ENCODE peak calls at places on chromosomes 16 and 17, in four cellular contexts. S is K562, L is H1, H is IMR-90. D is an unnamed sample.

GRCh38 chr17:73643012-73643845 is 1.0 kb downstream of the SDK2 start:
- DNase-seq in H (no peak), S (no peak), L (peak), D (no peak)

GRCh38 chr17:28643979-28644781 is 778 bp downstream of the BLTP2 start:
- DNase-seq in S (peak), H (peak), L (peak), D (no peak)

GRCh38 chr17:60060474-60060873 is 18.2 kb downstream of the HEATR6 start:
- DNase-seq in L (no peak), S (no peak), H (no peak), D (no peak)

GRCh38 chr17:79632432-79632735 is 21.5 kb upstream of the RBFOX3 start:
- DNase-seq in S (no peak), L (peak), H (no peak), D (no peak)

GRCh38 chr17:77591231-77591785 is 367.2 kb upstream of the TNRC6C start:
- DNase-seq in L (no peak), H (no peak), S (no peak), D (no peak)

GRCh38 chr17:27495460-27495859 is 39.2 kb downstream of the KSR1 start:
- DNase-seq in H (no peak), S (no peak), L (no peak), D (no peak)

GRCh38 chr17:34081269-34081668 is 173.8 kb upstream of the CCL2 start:
- DNase-seq in H (peak), S (peak), L (peak), D (no peak)

GRCh38 chr17:71224824-71225575 is 895.8 kb upstream of the SOX9 start:
- DNase-seq in L (no peak), S (no peak), H (no peak), D (no peak)

GRCh38 chr17:7483238-7484066 is 714 bp upstream of the POLR2A start:
- DNase-seq in S (peak), H (peak), L (peak), D (peak)

GRCh38 chr17:62703776-62704380 is 76.4 kb downstream of the MRC2 start:
- DNase-seq in S (peak), L (peak), H (peak), D (no peak)

GRCh38 chr17:2177235-2177811 is 122.4 kb downstream of the HIC1 start:
- DNase-seq in S (no peak), H (peak), L (no peak), D (no peak)

GRCh38 chr17:63774141-63774981 is at the start of gene DDX42:
- DNase-seq in H (peak), S (peak), L (no peak), D (no peak)

GRCh38 chr16:979859-980594 is 1.5 kb upstream of the SOX8 start:
- DNase-seq in S (no peak), H (no peak), L (peak), D (no peak)

GRCh38 chr17:59008737-59009136 is 97.9 kb downstream of the TRIM37 start:
- DNase-seq in H (no peak), L (no peak), S (no peak), D (no peak)

GRCh38 chr17:79741751-79742588 is 11.2 kb downstream of the ENPP7 start:
- DNase-seq in S (peak), H (peak), L (peak), D (no peak)

GRCh38 chr17:73765824-73766563 is 121.7 kb upstream of the SDK2 start:
- DNase-seq in L (no peak), S (no peak), H (no peak), D (no peak)

GRCh38 chr16:648071-648785 is 937 bp upstream of the WDR90 start:
- DNase-seq in S (no peak), L (peak), H (no peak), D (no peak)

GRCh38 chr16:85392756-85393673 is 220.1 kb upstream of the GSE1 start:
- DNase-seq in H (no peak), L (peak), S (no peak), D (no peak)

GRCh38 chr17:73989671-73990070 is 213.8 kb upstream of the RPL38 start:
- DNase-seq in H (no peak), L (no peak), S (no peak), D (no peak)

GRCh38 chr16:30185141-30185682 is 1.8 kb downstream of the CORO1A start:
- DNase-seq in L (peak), S (no peak), H (no peak), D (no peak)

GRCh38 chr16:8866118-8866883 is 2.5 kb downstream of the CARHSP1 start:
- DNase-seq in H (no peak), L (peak), S (peak), D (no peak)

GRCh38 chr16:73027655-73028220 is 20.2 kb downstream of the ZFHX3 start:
- DNase-seq in L (no peak), H (no peak), S (no peak), D (no peak)

GRCh38 chr17:15262291-15263205 is 2.6 kb downstream of the PMP22 start:
- DNase-seq in S (peak), H (peak), L (peak), D (no peak)

GRCh38 chr17:18250259-18250658 is 8.3 kb downstream of the FLII start:
- DNase-seq in S (no peak), L (no peak), H (no peak), D (no peak)

GRCh38 chr16:12002447-12003006 is 26.0 kb downstream of the SNX29 start:
- DNase-seq in L (no peak), H (peak), S (no peak), D (no peak)

GRCh38 chr17:16475196-16475704 is 16.7 kb downstream of the LRRC75A start:
- DNase-seq in H (no peak), L (no peak), S (no peak), D (no peak)

GRCh38 chr17:16478693-16479092 is 13.3 kb downstream of the LRRC75A start:
- DNase-seq in L (no peak), H (no peak), S (no peak), D (no peak)

GRCh38 chr17:16479264-16479663 is 12.7 kb downstream of the LRRC75A start:
- DNase-seq in H (no peak), S (no peak), L (no peak), D (no peak)

GRCh38 chr17:16477666-16478065 is 14.3 kb downstream of the LRRC75A start:
- DNase-seq in S (no peak), H (no peak), L (no peak), D (no peak)

DNA sequence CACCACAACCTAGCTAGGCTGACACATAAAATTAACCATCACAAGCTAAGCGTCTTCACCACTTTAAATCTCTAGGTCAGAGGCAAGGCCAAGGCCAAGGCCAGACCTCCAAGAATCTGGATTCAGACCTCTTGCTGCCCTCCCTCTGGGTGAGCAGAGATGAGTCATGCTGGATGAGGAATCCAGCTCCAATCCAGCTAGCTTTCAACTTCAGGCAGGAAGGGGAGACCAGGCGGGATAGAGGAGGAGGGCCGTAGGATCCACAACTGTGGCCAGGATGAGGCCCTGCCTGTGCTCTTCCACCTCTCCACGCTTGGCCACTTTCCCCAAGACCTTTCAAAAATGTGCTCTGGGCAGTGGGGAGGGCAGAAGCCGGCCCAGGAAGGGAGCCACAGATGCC is 14.7 kb downstream of the LRRC75A start:
- DNase-seq in H (peak), S (no peak), L (no peak), D (no peak)
- TF ChIP-seq CHD1 in H (no peak), S (no peak), L (no peak), D (no peak)

GRCh38 chr16:89241187-89242003 is 23.9 kb downstream of the ZNF778 start:
- DNase-seq in H (peak), L (peak), S (peak), D (peak)
- TF ChIP-seq CHD1 in H (peak), L (no peak), S (peak), D (no peak)

GRCh38 chr16:87436225-87437172 is 44.4 kb downstream of the MAP1LC3B start:
- DNase-seq in L (no peak), H (peak), S (no peak), D (no peak)
- TF ChIP-seq CHD1 in L (no peak), H (no peak), S (no peak), D (no peak)

DNA sequence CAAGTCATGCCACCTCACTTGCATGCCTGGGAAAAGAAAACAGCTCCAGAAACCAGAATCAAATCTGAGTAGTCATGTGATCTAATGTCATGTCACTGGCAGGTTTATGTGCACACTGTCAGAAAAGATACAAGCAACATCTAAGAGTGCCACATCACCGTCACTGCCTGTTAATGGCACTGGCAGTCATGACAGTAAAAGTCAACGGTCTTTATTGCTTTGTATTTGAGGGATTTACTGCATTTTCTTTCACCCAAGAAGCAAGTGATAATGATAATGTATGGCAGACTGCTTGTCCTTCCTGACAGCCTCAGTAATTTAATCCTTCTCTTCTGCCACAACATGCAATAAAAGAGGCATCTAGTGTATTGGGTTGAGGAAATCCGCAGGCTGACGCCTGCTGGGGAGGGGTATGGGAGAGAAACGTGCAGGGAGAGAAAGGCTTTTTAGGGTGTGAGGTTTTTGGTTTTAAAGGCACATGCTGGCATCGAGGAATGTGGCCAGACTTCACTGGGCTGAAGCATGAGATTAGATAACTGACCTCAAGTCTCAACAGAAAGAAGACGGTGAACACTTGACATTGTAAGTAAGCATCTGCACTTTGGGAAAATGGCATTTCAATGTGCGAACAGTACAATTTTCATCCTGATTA is 92.4 kb downstream of the RPGRIP1L start:
- DNase-seq in L (no peak), H (no peak), S (no peak), D (no peak)
- TF ChIP-seq CHD1 in L (no peak), H (no peak), S (no peak), D (no peak)

GRCh38 chr16:25006504-25007055 is 8.6 kb downstream of the ARHGAP17 start:
- DNase-seq in L (no peak), S (no peak), H (peak), D (no peak)

GRCh38 chr16:25009822-25010221 is 5.3 kb downstream of the ARHGAP17 start:
- DNase-seq in S (no peak), L (no peak), H (peak), D (no peak)

GRCh38 chr16:25005445-25006306 is 9.5 kb downstream of the ARHGAP17 start:
- DNase-seq in H (no peak), L (no peak), S (no peak), D (no peak)

GRCh38 chr16:25010542-25010941 is 4.6 kb downstream of the ARHGAP17 start:
- DNase-seq in S (no peak), H (no peak), L (no peak), D (no peak)

GRCh38 chr16:25007284-25007984 is 7.7 kb downstream of the ARHGAP17 start:
- DNase-seq in S (no peak), L (no peak), H (peak), D (no peak)
- TF ChIP-seq CHD1 in S (no peak), L (no peak), H (no peak), D (no peak)

GRCh38 chr17:81456798-81457197 is 55.8 kb downstream of the ACTG1 start:
- DNase-seq in L (no peak), S (no peak), H (no peak), D (no peak)

GRCh38 chr17:81456091-81456490 is 56.5 kb downstream of the ACTG1 start:
- DNase-seq in S (no peak), L (no peak), H (no peak), D (no peak)

GRCh38 chr17:81454473-81454872 is 58.1 kb downstream of the ACTG1 start:
- DNase-seq in L (no peak), H (no peak), S (no peak), D (no peak)

GRCh38 chr17:81453712-81454111 is 58.5 kb downstream of the BAHCC1 start:
- DNase-seq in L (no peak), S (no peak), H (no peak), D (no peak)

GRCh38 chr17:81455387-81455786 is 57.2 kb downstream of the ACTG1 start:
- DNase-seq in L (no peak), S (no peak), H (no peak), D (no peak)
- TF ChIP-seq CHD1 in L (no peak), S (no peak), H (no peak), D (no peak)

GRCh38 chr17:29710891-29711418 is 88.2 kb upstream of the CORO6 start:
- DNase-seq in S (peak), L (no peak), H (peak), D (no peak)

GRCh38 chr17:29712677-29713076 is 90.0 kb upstream of the CORO6 start:
- DNase-seq in L (no peak), S (no peak), H (no peak), D (no peak)

GRCh38 chr17:29713626-29714025 is 90.9 kb upstream of the CORO6 start:
- DNase-seq in S (no peak), L (no peak), H (no peak), D (peak)

GRCh38 chr17:29709861-29710849 is 87.4 kb upstream of the CORO6 start:
- DNase-seq in L (no peak), S (no peak), H (peak), D (no peak)

GRCh38 chr17:29711588-29712385 is 89.1 kb upstream of the CORO6 start:
- DNase-seq in H (no peak), L (no peak), S (no peak), D (no peak)
- TF ChIP-seq CHD1 in H (no peak), L (no peak), S (no peak), D (no peak)

GRCh38 chr17:49963626-49964538 is 5.1 kb upstream of the DLX4 start:
- DNase-seq in L (peak), S (no peak), H (no peak), D (no peak)
- TF ChIP-seq CHD1 in L (no peak), S (no peak), H (no peak), D (no peak)

GRCh38 chr16:64452446-64452845 is 669.4 kb downstream of the CDH11 start:
- DNase-seq in H (no peak), S (no peak), L (no peak), D (no peak)
- TF ChIP-seq CHD1 in H (no peak), S (no peak), L (no peak), D (no peak)

D was measured in GM12878.